ENCODE peak calls at places on chromosomes 5 and 9, in seven cellular contexts. V is prostate gland, N is body of pancreas, W is spleen, E is esophagus muscularis mucosa, T is A549, R is IMR-90. F is an unnamed sample.

GRCh38 chr5:1185038-1185651 is 16.2 kb upstream of the SLC6A19 start:
- DNase-seq in T (no peak), V (no peak), W (no peak), N (peak; percentile 2), E (no peak), R (no peak), F (no peak)

GRCh38 chr9:86773437-86773836 is 173.9 kb downstream of the GAS1 start:
- DNase-seq in T (no peak), W (no peak), E (peak; percentile 39), V (no peak), N (no peak), R (no peak), F (no peak)

GRCh38 chr5:73460133-73460532 is 11.6 kb upstream of the FOXD1 start:
- DNase-seq in N (no peak), T (no peak), W (no peak), V (no peak), R (no peak), E (no peak), F (no peak)

GRCh38 chr9:108634669-108635462 is 220.9 kb downstream of the ACTL7B start:
- DNase-seq in E (no peak), R (no peak), T (peak; percentile 10), N (no peak), V (no peak), W (no peak), F (peak; percentile 51)

GRCh38 chr9:131120620-131121228 is 4.7 kb upstream of the NUP214 start:
- DNase-seq in E (no peak), V (no peak), R (no peak), W (no peak), T (no peak), N (no peak), F (peak; percentile 58)

GRCh38 chr5:19630875-19631274 is 357.1 kb downstream of the CDH18 start:
- DNase-seq in E (no peak), R (no peak), W (no peak), N (no peak), V (no peak), T (no peak), F (no peak)

GRCh38 chr9:18020254-18020745 is 441.4 kb downstream of the SH3GL2 start:
- DNase-seq in W (no peak), V (no peak), R (no peak), N (no peak), E (no peak), T (no peak), F (no peak)

GRCh38 chr5:117788596-117788995 is 1199.8 kb downstream of the DTWD2 start:
- DNase-seq in V (no peak), R (peak; percentile 31), E (no peak), W (no peak), T (peak; percentile 0), N (no peak), F (no peak)

GRCh38 chr5:33936381-33937016 is at the start of gene RXFP3:
- DNase-seq in N (no peak), W (no peak), R (peak; percentile 23), V (no peak), E (peak; percentile 89), T (no peak), F (no peak)

GRCh38 chr9:29806941-29807625 is 2233.8 kb upstream of the C9orf72 start:
- DNase-seq in E (no peak), T (no peak), N (no peak), W (no peak), R (no peak), V (no peak), F (no peak)

GRCh38 chr5:54514841-54515432 is 2.6 kb upstream of the SNX18 start:
- DNase-seq in W (no peak), E (no peak), T (no peak), N (no peak), R (peak; percentile 81), V (no peak), F (no peak)

GRCh38 chr5:62395210-62395950 is 8.3 kb downstream of the DIMT1 start:
- DNase-seq in E (peak; percentile 14), N (no peak), V (no peak), T (no peak), R (peak; percentile 83), W (no peak), F (no peak)

GRCh38 chr5:137345396-137345795 is 153.7 kb downstream of the SPOCK1 start:
- DNase-seq in R (no peak), W (no peak), N (no peak), T (no peak), E (no peak), V (no peak), F (no peak)

GRCh38 chr5:93585054-93585751 is 2.2 kb downstream of the NR2F1 start:
- DNase-seq in T (peak; percentile 62), E (peak; percentile 89), V (no peak), R (no peak), W (no peak), N (peak; percentile 57), F (no peak)

GRCh38 chr5:148860599-148860998 is 34.2 kb downstream of the ADRB2 start:
- DNase-seq in N (no peak), V (no peak), E (no peak), R (peak; percentile 62), W (no peak), T (no peak), F (no peak)

GRCh38 chr9:114805670-114806551 is at the start of gene TNFSF15:
- DNase-seq in V (peak; percentile 53), R (peak; percentile 44), T (peak; percentile 40), N (peak; percentile 71), W (peak; percentile 77), E (no peak), F (no peak)

DNA sequence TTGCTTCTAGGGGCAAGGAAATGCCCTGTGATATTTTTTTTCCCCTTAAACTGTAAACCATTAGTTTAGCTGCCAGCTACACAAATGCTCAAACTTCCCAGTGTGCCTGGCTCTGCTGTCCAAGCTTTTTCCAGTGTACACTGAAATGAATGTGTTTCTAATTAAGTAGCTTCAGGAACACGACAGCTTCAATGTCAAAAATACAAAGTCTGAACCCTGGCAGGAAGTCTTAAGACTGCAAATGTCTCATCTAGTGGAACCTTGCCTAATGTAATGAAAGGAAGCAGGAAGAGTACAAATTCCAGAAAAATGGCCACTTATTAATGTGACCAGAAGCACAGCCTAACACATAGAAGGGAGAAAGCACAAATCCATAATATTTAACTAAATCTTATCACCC is 255.2 kb downstream of the CRB2 start:
- DNase-seq in W (no peak), E (peak; percentile 34), R (peak; percentile 22), T (no peak), V (no peak), N (no peak), F (no peak)
- TF ChIP-seq POLR2A in W (no peak), E (no peak), R (no peak), T (no peak), V (no peak), N (no peak), F (no peak)

GRCh38 chr5:36239370-36240293 is 2.1 kb downstream of the NADK2 start:
- DNase-seq in N (no peak), R (no peak), T (no peak), W (no peak), E (no peak), V (no peak), F (no peak)

GRCh38 chr5:36238896-36239295 is 2.8 kb downstream of the NADK2 start:
- DNase-seq in R (no peak), E (no peak), T (no peak), N (no peak), W (no peak), V (no peak), F (no peak)

GRCh38 chr5:36241636-36242533 is at the start of gene NADK2:
- DNase-seq in W (peak; percentile 97), R (peak; percentile 92), E (peak; percentile 99), T (peak; percentile 96), V (peak; percentile 95), N (peak; percentile 96), F (peak; percentile 99)

GRCh38 chr5:36242534-36243144 is 914 bp upstream of the NADK2 start:
- DNase-seq in E (no peak), R (no peak), W (peak; percentile 73), N (peak; percentile 67), V (no peak), T (peak; percentile 5), F (peak; percentile 83)

DNA sequence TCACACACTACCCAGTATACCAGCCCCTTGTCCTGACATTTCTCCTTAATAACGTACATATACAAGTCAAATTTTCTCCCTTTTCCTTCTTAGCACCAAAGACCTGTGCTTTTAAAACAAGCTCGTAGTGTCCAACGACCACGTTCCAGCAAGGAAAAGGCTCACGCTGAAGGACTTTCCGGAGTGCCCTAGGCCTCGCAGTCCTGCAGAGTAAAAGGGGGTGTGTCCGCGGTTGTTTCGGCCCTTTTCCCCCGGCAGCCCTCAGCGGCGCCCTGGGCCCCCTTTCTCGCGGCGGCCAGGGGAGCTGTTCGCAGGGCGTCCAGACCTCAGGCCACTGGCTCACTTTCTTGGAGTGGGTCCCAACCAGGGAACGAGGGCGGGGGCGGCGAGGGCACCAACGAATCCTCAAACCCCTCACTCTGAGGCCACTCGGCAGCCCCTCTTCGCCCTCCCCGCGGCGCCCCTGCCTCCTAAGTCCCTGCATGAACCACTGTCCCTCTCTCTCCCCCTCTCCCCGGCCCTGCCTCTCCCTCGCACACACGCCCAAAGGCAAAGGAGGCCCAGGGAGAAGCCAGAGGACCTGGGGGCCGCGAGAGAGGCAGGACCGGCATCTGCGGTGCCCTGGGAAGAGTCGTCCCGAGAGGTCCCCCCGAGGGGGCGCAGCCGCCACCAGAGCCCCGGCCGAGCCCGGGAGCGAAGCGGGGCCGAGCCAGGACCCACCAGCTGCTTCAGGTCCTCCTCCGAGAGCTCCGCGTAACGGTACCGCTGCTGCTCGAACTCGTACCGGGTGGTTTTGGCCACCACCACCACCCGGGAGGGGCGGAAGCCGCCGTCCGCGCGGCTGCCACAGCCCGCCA is 718 bp downstream of the NADK2 start:
- DNase-seq in W (peak; percentile 90), R (peak; percentile 59), V (peak; percentile 49), E (peak; percentile 93), T (peak; percentile 60), N (peak; percentile 74), F (peak; percentile 48)
- TF ChIP-seq CTCF in W (no peak), R (no peak), V (no peak), E (no peak), T (no peak), N (no peak), F (no peak)

GRCh38 chr5:151661096-151661495 is 25.6 kb downstream of the SPARC start:
- DNase-seq in W (no peak), V (no peak), N (no peak), R (no peak), E (no peak), T (no peak), F (no peak)
- TF ChIP-seq POLR2A in W (no peak), V (no peak), N (no peak), R (no peak), E (no peak), T (no peak), F (no peak)

GRCh38 chr9:133604856-133605255 is 4.3 kb downstream of the FAM163B start:
- DNase-seq in V (no peak), N (no peak), W (no peak), T (no peak), E (no peak), R (no peak), F (no peak)

GRCh38 chr9:133601746-133602145 is 7.4 kb downstream of the FAM163B start:
- DNase-seq in V (no peak), W (no peak), N (no peak), R (no peak), E (no peak), T (no peak), F (no peak)

GRCh38 chr9:133604214-133604613 is 5.0 kb downstream of the FAM163B start:
- DNase-seq in R (no peak), E (no peak), N (no peak), T (no peak), W (no peak), V (no peak), F (no peak)

GRCh38 chr9:133605446-133605845 is 3.7 kb downstream of the FAM163B start:
- DNase-seq in W (no peak), N (no peak), V (no peak), T (no peak), R (no peak), E (no peak), F (no peak)

GRCh38 chr9:133603165-133603927 is 5.8 kb downstream of the FAM163B start:
- DNase-seq in W (no peak), R (no peak), N (no peak), E (no peak), V (no peak), T (no peak), F (no peak)
- TF ChIP-seq CTCF in W (no peak), R (no peak), N (no peak), E (no peak), V (no peak), T (no peak), F (no peak)